ENCODE peak calls at places on chromosomes 5 and 9, in nine cellular contexts. V, R, S, B, M, C, H, I and O are unnamed samples.

GRCh38 chr9:93306579-93307091 is 122.7 kb downstream of the WNK2 start:
- DNase-seq in V (no peak), R (peak; percentile 15), S (no peak), B (no peak), M (no peak), C (no peak), H (no peak), I (no peak), O (no peak)

GRCh38 chr9:117448066-117448465 is 33.2 kb upstream of the ASTN2 start:
- DNase-seq in V (no peak), R (no peak), S (no peak), B (no peak), M (no peak), C (no peak), H (no peak), I (no peak), O (no peak)

GRCh38 chr9:85171163-85171562 is 501.6 kb downstream of the NTRK2 start:
- DNase-seq in V (no peak), R (no peak), S (no peak), B (no peak), M (no peak), C (no peak), H (no peak), I (no peak), O (no peak)

GRCh38 chr9:134541373-134541747 is 100.2 kb upstream of the COL5A1 start:
- DNase-seq in V (no peak), R (no peak), S (no peak), B (no peak), M (no peak), C (no peak), H (no peak), I (no peak), O (no peak)

GRCh38 chr5:149517461-149518122 is 33.6 kb downstream of the CSNK1A1 start:
- DNase-seq in V (no peak), R (no peak), S (no peak), B (no peak), M (peak; percentile 19), C (no peak), H (no peak), I (no peak), O (no peak)

GRCh38 chr5:158553195-158553945 is 546.3 kb downstream of the EBF1 start:
- DNase-seq in V (peak; percentile 61), R (no peak), S (no peak), B (no peak), M (peak; percentile 73), C (no peak), H (no peak), I (peak; percentile 49), O (no peak)

GRCh38 chr9:22010881-22011625 is 1.9 kb upstream of the CDKN2B start:
- DNase-seq in V (no peak), R (no peak), S (no peak), B (no peak), M (peak; percentile 55), C (no peak), H (no peak), I (no peak), O (no peak)

GRCh38 chr5:72269411-72269780 is 50.6 kb downstream of the MRPS27 start:
- DNase-seq in V (no peak), R (no peak), S (no peak), B (no peak), M (no peak), C (no peak), H (no peak), I (no peak), O (no peak)

GRCh38 chr9:95757026-95757425 is 118.5 kb upstream of the ERCC6L2 start:
- DNase-seq in V (no peak), R (no peak), S (no peak), B (no peak), M (peak; percentile 88), C (no peak), H (no peak), I (peak; percentile 71), O (no peak)

GRCh38 chr5:98773214-98773463 is 324 bp upstream of the RGMB start:
- DNase-seq in V (no peak), R (no peak), S (no peak), B (no peak), M (no peak), C (no peak), H (no peak), I (no peak), O (no peak)

GRCh38 chr5:78929833-78930232 is 55.3 kb downstream of the ARSB start:
- DNase-seq in V (no peak), R (no peak), S (no peak), B (no peak), M (no peak), C (no peak), H (no peak), I (no peak), O (no peak)

GRCh38 chr9:113957778-113958430 is 81.8 kb downstream of the ZNF618 start:
- DNase-seq in V (peak; percentile 89), R (peak; percentile 73), S (no peak), B (no peak), M (peak; percentile 85), C (no peak), H (no peak), I (peak; percentile 73), O (peak; percentile 27)

GRCh38 chr5:77893225-77893860 is 117.2 kb upstream of the TBCA start:
- DNase-seq in V (peak; percentile 85), R (peak; percentile 27), S (peak; percentile 3), B (peak; percentile 9), M (peak; percentile 96), C (no peak), H (no peak), I (peak; percentile 96), O (no peak)

GRCh38 chr9:135802876-135803419 is 101.0 kb downstream of the KCNT1 start:
- DNase-seq in V (no peak), R (no peak), S (no peak), B (no peak), M (no peak), C (peak; percentile 6), H (no peak), I (no peak), O (no peak)

GRCh38 chr9:136978073-136978864 is 965 bp downstream of the PTGDS start:
- DNase-seq in V (no peak), R (peak; percentile 76), S (no peak), B (peak; percentile 45), M (peak; percentile 62), C (peak; percentile 89), H (no peak), I (no peak), O (peak; percentile 65)

GRCh38 chr5:124746252-124746915 is at the start of gene ZNF608:
- DNase-seq in V (no peak), R (peak; percentile 40), S (no peak), B (no peak), M (peak; percentile 91), C (no peak), H (no peak), I (no peak), O (peak; percentile 29)

GRCh38 chr9:8679405-8679951 is 879.9 kb upstream of the DMAC1 start:
- DNase-seq in V (no peak), R (no peak), S (no peak), B (no peak), M (peak; percentile 26), C (no peak), H (no peak), I (no peak), O (no peak)

GRCh38 chr5:78972654-78973428 is 12.3 kb downstream of the ARSB start:
- DNase-seq in V (peak; percentile 74), R (peak; percentile 68), S (no peak), B (no peak), M (peak; percentile 73), C (no peak), H (no peak), I (peak; percentile 31), O (peak; percentile 42)

GRCh38 chr9:134783699-134784039 is 96.9 kb upstream of the FCN2 start:
- DNase-seq in V (no peak), R (no peak), S (no peak), B (no peak), M (peak; percentile 28), C (no peak), H (no peak), I (no peak), O (no peak)

GRCh38 chr5:147504001-147504400 is 5.9 kb downstream of the DPYSL3 start:
- DNase-seq in V (no peak), R (peak; percentile 21), S (no peak), B (no peak), M (peak; percentile 59), C (no peak), H (no peak), I (peak; percentile 96), O (no peak)